ENCODE peak calls at places on chromosomes 4 and X, in seven cellular contexts. N, A, C, X, E, J and M are unnamed samples.

GRCh38 chr4:83342476-83342875 is 7.8 kb upstream of the HPSE start:
- DNase-seq in N (no peak), A (no peak), C (no peak), X (no peak), E (no peak), J (no peak), M (no peak)

GRCh38 chrX:118760025-118760424 is 32.6 kb downstream of the IL13RA1 start:
- DNase-seq in N (no peak), A (no peak), C (no peak), X (no peak), E (no peak), J (no peak), M (no peak)

GRCh38 chrX:71994601-71995000 is 84.0 kb downstream of the NHSL2 start:
- DNase-seq in N (no peak), A (no peak), C (no peak), X (no peak), E (no peak), J (peak), M (no peak)

GRCh38 chr4:93748380-93748779 is 80.2 kb upstream of the ATOH1 start:
- DNase-seq in N (no peak), A (no peak), C (no peak), X (no peak), E (no peak), J (peak), M (no peak)

GRCh38 chrX:38552721-38553120 is 8.6 kb upstream of the TSPAN7 start:
- DNase-seq in N (no peak), A (no peak), C (no peak), X (no peak), E (no peak), J (no peak), M (no peak)

GRCh38 chr4:175504316-175504715 is 307.7 kb downstream of the GPM6A start:
- DNase-seq in N (no peak), A (no peak), C (no peak), X (peak), E (no peak), J (no peak), M (no peak)

GRCh38 chr4:40149960-40150385 is 46.9 kb upstream of the RHOH start:
- DNase-seq in N (peak), A (no peak), C (no peak), X (peak), E (peak), J (peak), M (peak)

GRCh38 chr4:81723927-81724587 is 252.3 kb upstream of the RASGEF1B start:
- DNase-seq in N (no peak), A (no peak), C (no peak), X (no peak), E (no peak), J (peak), M (no peak)

GRCh38 chrX:79138658-79139241 is 5.7 kb upstream of the GPR174 start:
- DNase-seq in N (no peak), A (no peak), C (no peak), X (no peak), E (no peak), J (no peak), M (peak)

GRCh38 chr4:39621582-39621981 is 17.1 kb downstream of the SMIM14 start:
- DNase-seq in N (no peak), A (peak), C (peak), X (peak), E (no peak), J (peak), M (no peak)

GRCh38 chr4:56655209-56655626 is 25.9 kb downstream of the HOPX start:
- DNase-seq in N (peak), A (peak), C (peak), X (peak), E (no peak), J (no peak), M (no peak)

GRCh38 chr4:20506827-20507226 is 193.4 kb upstream of the PACRGL start:
- DNase-seq in N (no peak), A (no peak), C (no peak), X (peak), E (no peak), J (peak), M (no peak)

GRCh38 chr4:69523385-69524132 is 27.9 kb upstream of the UGT2B4 start:
- DNase-seq in N (no peak), A (no peak), C (no peak), X (no peak), E (no peak), J (no peak), M (no peak)

GRCh38 chr4:1192493-1193205 is 20.3 kb upstream of the SPON2 start:
- DNase-seq in N (no peak), A (peak), C (peak), X (no peak), E (no peak), J (no peak), M (no peak)

GRCh38 chr4:88938138-88938537 is 118.8 kb downstream of the FAM13A start:
- DNase-seq in N (no peak), A (no peak), C (no peak), X (peak), E (no peak), J (peak), M (no peak)

GRCh38 chr4:118997601-118998000 is 108.9 kb downstream of the SYNPO2 start:
- DNase-seq in N (no peak), A (no peak), C (no peak), X (peak), E (no peak), J (no peak), M (no peak)

GRCh38 chrX:19889582-19890342 is 2.4 kb upstream of the SH3KBP1 start:
- DNase-seq in N (peak), A (no peak), C (no peak), X (peak), E (peak), J (peak), M (no peak)

GRCh38 chrX:15410430-15410829 is 26.2 kb upstream of the VEGFD start:
- DNase-seq in N (no peak), A (no peak), C (no peak), X (no peak), E (no peak), J (no peak), M (no peak)

GRCh38 chrX:2387614-2388239 is 113.0 kb downstream of the DHRSX start:
- DNase-seq in N (no peak), A (no peak), C (no peak), X (no peak), E (no peak), J (no peak), M (no peak)

GRCh38 chr4:2417196-2417764 is 1.2 kb downstream of the ZFYVE28 start:
- DNase-seq in N (peak), A (no peak), C (no peak), X (peak), E (no peak), J (no peak), M (no peak)